ENCODE peak calls at places on chromosomes 1 and 21, in ten cellular contexts. B, N, L, O, S, W, R, V, K and U are unnamed samples. For H3K27me3, the result is how much of the 10 kb centered on the place peaks cover.

GRCh38 chr1:199226163-199226562 is 587.3 kb downstream of the PTPRC start:
- DNase-seq in B (no peak), N (no peak), L (no peak), O (no peak), S (no peak), W (no peak), R (no peak), V (no peak), K (no peak), U (peak)

GRCh38 chr1:243841507-243841906 is 8.5 kb downstream of the AKT3 start:
- DNase-seq in B (peak), N (no peak), L (no peak), O (no peak), S (no peak), W (no peak), R (no peak), V (no peak), K (no peak), U (no peak)

GRCh38 chr1:186806477-186806876 is 22.3 kb upstream of the PLA2G4A start:
- DNase-seq in B (no peak), N (no peak), L (no peak), O (peak), S (no peak), W (peak), R (no peak), V (no peak), K (no peak), U (no peak)

GRCh38 chr1:208272713-208273112 is 28.5 kb upstream of the PLXNA2 start:
- DNase-seq in B (no peak), N (no peak), L (no peak), O (no peak), S (no peak), W (no peak), R (no peak), V (no peak), K (no peak), U (no peak)

GRCh38 chr1:66182551-66183178 is 351.3 kb upstream of the SGIP1 start:
- DNase-seq in B (peak), N (no peak), L (no peak), O (peak), S (no peak), W (no peak), R (no peak), V (no peak), K (no peak), U (peak)

GRCh38 chr1:65762081-65762862 is 30.4 kb upstream of the PDE4B start:
- DNase-seq in B (peak), N (no peak), L (no peak), O (no peak), S (no peak), W (peak), R (no peak), V (no peak), K (no peak), U (no peak)

GRCh38 chr1:91245437-91245836 is 159.2 kb downstream of the HFM1 start:
- DNase-seq in B (no peak), N (peak), L (no peak), O (no peak), S (no peak), W (peak), R (no peak), V (no peak), K (no peak), U (no peak)

GRCh38 chr1:235917267-235917811 is 50.6 kb upstream of the LYST start:
- DNase-seq in B (peak), N (no peak), L (no peak), O (peak), S (peak), W (no peak), R (no peak), V (peak), K (peak), U (peak)

GRCh38 chr1:55980574-55980973 is 598.8 kb downstream of the PLPP3 start:
- DNase-seq in B (no peak), N (no peak), L (no peak), O (no peak), S (no peak), W (no peak), R (no peak), V (no peak), K (no peak), U (no peak)

GRCh38 chr1:77288275-77288674 is 6.5 kb downstream of the AK5 start:
- DNase-seq in B (no peak), N (no peak), L (no peak), O (no peak), S (no peak), W (no peak), R (no peak), V (no peak), K (no peak), U (no peak)

GRCh38 chr1:244437108-244437507 is 14.6 kb downstream of the ADSS2 start:
- DNase-seq in B (no peak), N (no peak), L (no peak), O (no peak), S (no peak), W (no peak), R (no peak), V (no peak), K (no peak), U (no peak)

GRCh38 chr1:45685308-45686080 is 839 bp downstream of the GPBP1L1 start:
- DNase-seq in B (no peak), N (no peak), L (no peak), O (no peak), S (no peak), W (peak), R (no peak), V (no peak), K (no peak), U (no peak)

GRCh38 chr1:22611530-22611947 is 24.9 kb upstream of the C1QA start:
- DNase-seq in B (peak), N (peak), L (no peak), O (peak), S (peak), W (peak), R (no peak), V (no peak), K (no peak), U (no peak)

GRCh38 chr1:59116920-59117542 is 179.9 kb upstream of the FGGY start:
- DNase-seq in B (no peak), N (peak), L (no peak), O (no peak), S (no peak), W (peak), R (no peak), V (no peak), K (no peak), U (no peak)

GRCh38 chr21:31862078-31862477 is 10.7 kb upstream of the HUNK start:
- DNase-seq in B (no peak), N (no peak), L (no peak), O (no peak), S (peak), W (no peak), R (no peak), V (no peak), K (no peak), U (no peak)

GRCh38 chr1:116766616-116767469 is 12.6 kb downstream of the CD2 start:
- DNase-seq in B (no peak), N (no peak), L (no peak), O (no peak), S (no peak), W (no peak), R (no peak), V (no peak), K (peak), U (no peak)

GRCh38 chr1:233230011-233230410 is 65.5 kb downstream of the PCNX2 start:
- DNase-seq in B (no peak), N (no peak), L (no peak), O (no peak), S (no peak), W (no peak), R (no peak), V (no peak), K (no peak), U (no peak)

GRCh38 chr1:161921990-161922389 is 101.7 kb downstream of the OLFML2B start:
- DNase-seq in B (no peak), N (no peak), L (no peak), O (no peak), S (no peak), W (no peak), R (no peak), V (no peak), K (no peak), U (no peak)

GRCh38 chr1:165014753-165015152 is 341.8 kb downstream of the LMX1A start:
- DNase-seq in B (no peak), N (no peak), L (peak), O (no peak), S (no peak), W (no peak), R (no peak), V (no peak), K (no peak), U (no peak)

GRCh38 chr1:12184008-12184681 is 17.4 kb downstream of the TNFRSF1B start:
- DNase-seq in B (peak), N (no peak), L (peak), O (peak), S (peak), W (no peak), R (peak), V (peak), K (no peak), U (no peak)

DNA sequence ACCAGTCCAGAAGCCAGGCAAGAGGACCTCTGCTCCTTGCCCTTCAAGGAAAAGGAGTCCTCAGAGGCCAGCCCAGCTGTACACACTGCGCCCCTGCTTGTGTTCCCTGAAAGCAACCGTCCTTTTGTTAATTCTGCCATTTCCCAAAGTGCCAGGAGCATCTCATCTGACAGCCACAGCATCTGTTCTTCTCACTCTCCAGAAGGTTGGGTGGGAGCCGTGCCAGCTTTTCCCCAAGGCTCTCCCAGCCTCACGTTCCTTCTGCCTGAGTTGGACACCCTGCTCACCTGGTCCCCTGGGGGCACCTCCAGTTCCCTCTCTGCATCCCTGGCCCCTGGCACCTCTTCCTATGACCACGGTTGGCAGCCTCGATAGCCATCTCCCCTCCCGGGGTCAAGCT is 10.5 kb upstream of the CNTN2 start:
- DNase-seq in B (no peak), N (no peak), L (no peak), O (no peak), S (no peak), W (no peak), R (no peak), V (no peak), K (no peak), U (no peak)
- H3K27me3 ChIP-seq in B (under half), N (under half), L (under half), O (under half), S (under half), W (under half), R (under half), V (under half), K (under half), U (under half)

DNA sequence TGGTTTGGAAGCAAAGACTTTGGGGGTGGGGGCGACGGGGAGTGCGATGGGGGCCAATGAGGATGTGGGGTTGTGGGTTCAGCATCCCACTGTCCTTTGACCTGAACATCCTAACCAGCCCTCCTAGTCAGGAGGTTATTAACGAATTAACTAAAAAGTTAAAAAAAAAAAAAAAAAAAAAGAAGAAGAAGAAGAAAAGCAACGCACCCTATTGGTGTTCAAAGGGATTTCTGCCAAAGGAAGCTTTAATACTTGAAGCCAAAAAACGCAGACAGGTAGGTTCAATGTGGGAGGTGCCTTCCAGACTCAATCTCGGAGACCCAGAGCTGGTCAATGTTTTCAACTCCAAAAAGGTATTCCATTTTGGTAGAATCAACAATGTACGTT is 2.2 kb downstream of the CLIC6 start:
- DNase-seq in B (no peak), N (no peak), L (no peak), O (no peak), S (no peak), W (peak), R (no peak), V (no peak), K (no peak), U (no peak)
- H3K27me3 ChIP-seq in B (half or more), N (half or more), L (under half), O (under half), S (half or more), W (half or more), R (half or more), V (under half), K (under half), U (under half)

GRCh38 chr1:54962612-54963395 is 17.6 kb upstream of the TMEM61 start:
- DNase-seq in B (no peak), N (no peak), L (no peak), O (no peak), S (no peak), W (peak), R (no peak), V (no peak), K (no peak), U (no peak)
- H3K27me3 ChIP-seq in B (under half), N (under half), L (under half), O (under half), S (under half), W (under half), R (under half), V (under half), K (under half), U (under half)

GRCh38 chr21:41503331-41503730 is 4.6 kb downstream of the TMPRSS2 start:
- DNase-seq in B (no peak), N (no peak), L (no peak), O (no peak), S (no peak), W (no peak), R (no peak), V (no peak), K (no peak), U (no peak)
- H3K27me3 ChIP-seq in B (under half), N (under half), L (under half), O (under half), S (half or more), W (under half), R (under half), V (under half), K (under half), U (under half)

GRCh38 chr1:147581459-147581858 is 40.2 kb downstream of the BCL9 start:
- DNase-seq in B (no peak), N (no peak), L (no peak), O (no peak), S (no peak), W (no peak), R (no peak), V (no peak), K (no peak), U (no peak)

GRCh38 chr1:147591993-147592392 is 50.7 kb downstream of the BCL9 start:
- DNase-seq in B (no peak), N (no peak), L (no peak), O (no peak), S (no peak), W (no peak), R (no peak), V (no peak), K (no peak), U (no peak)

GRCh38 chr1:147591246-147591891 is 50.1 kb downstream of the BCL9 start:
- DNase-seq in B (no peak), N (no peak), L (no peak), O (no peak), S (no peak), W (no peak), R (no peak), V (no peak), K (no peak), U (no peak)

GRCh38 chr1:147585640-147586383 is 44.5 kb downstream of the BCL9 start:
- DNase-seq in B (no peak), N (no peak), L (no peak), O (no peak), S (no peak), W (no peak), R (no peak), V (no peak), K (no peak), U (no peak)

GRCh38 chr1:147586412-147586811 is 45.1 kb downstream of the BCL9 start:
- DNase-seq in B (no peak), N (no peak), L (no peak), O (no peak), S (no peak), W (peak), R (no peak), V (no peak), K (no peak), U (no peak)
- H3K27me3 ChIP-seq in B (under half), N (half or more), L (under half), O (under half), S (under half), W (half or more), R (half or more), V (under half), K (under half), U (under half)